ENCODE peak calls at places on chromosomes 13 and 19, in five cellular contexts. One of them, this sample, is unnamed.

GRCh38 chr13:25153736-25154135 is 18.4 kb downstream of the AMER2 start:
- DNase-seq in fibroblast of the aortic adventitia: no peak
- DNase-seq in HTR-8/SVneo: no peak
- DNase-seq in substantia nigra: peak; percentile 30
- DNase-seq in coronary artery: no peak
- DNase-seq in this sample: no peak

GRCh38 chr19:18464646-18465045 is 26.7 kb upstream of the ISYNA1 start:
- DNase-seq in fibroblast of the aortic adventitia: peak; percentile 95
- DNase-seq in HTR-8/SVneo: no peak
- DNase-seq in substantia nigra: peak; percentile 90
- DNase-seq in coronary artery: peak; percentile 89
- DNase-seq in this sample: peak; percentile 91

GRCh38 chr19:10412257-10412977 is 7.9 kb upstream of the PDE4A start:
- DNase-seq in fibroblast of the aortic adventitia: no peak
- DNase-seq in HTR-8/SVneo: no peak
- DNase-seq in substantia nigra: no peak
- DNase-seq in coronary artery: no peak
- DNase-seq in this sample: no peak

GRCh38 chr13:48709213-48709612 is 55.5 kb downstream of the CYSLTR2 start:
- DNase-seq in fibroblast of the aortic adventitia: no peak
- DNase-seq in HTR-8/SVneo: no peak
- DNase-seq in substantia nigra: no peak
- DNase-seq in coronary artery: no peak
- DNase-seq in this sample: no peak

GRCh38 chr13:51950722-51951121 is 60.5 kb downstream of the ATP7B start:
- DNase-seq in fibroblast of the aortic adventitia: no peak
- DNase-seq in HTR-8/SVneo: no peak
- DNase-seq in substantia nigra: no peak
- DNase-seq in coronary artery: peak; percentile 43
- DNase-seq in this sample: no peak

GRCh38 chr19:6021878-6022569 is 44.1 kb upstream of the RANBP3 start:
- DNase-seq in fibroblast of the aortic adventitia: peak; percentile 75
- DNase-seq in HTR-8/SVneo: peak; percentile 54
- DNase-seq in substantia nigra: peak; percentile 50
- DNase-seq in coronary artery: no peak
- DNase-seq in this sample: peak; percentile 49

GRCh38 chr19:19782783-19783182 is 38.8 kb downstream of the ZNF506 start:
- DNase-seq in fibroblast of the aortic adventitia: no peak
- DNase-seq in HTR-8/SVneo: no peak
- DNase-seq in substantia nigra: no peak
- DNase-seq in coronary artery: no peak
- DNase-seq in this sample: no peak

GRCh38 chr19:10812902-10813404 is 23.1 kb downstream of the TMED1 start:
- DNase-seq in fibroblast of the aortic adventitia: peak; percentile 92
- DNase-seq in HTR-8/SVneo: peak; percentile 93
- DNase-seq in substantia nigra: peak; percentile 25
- DNase-seq in coronary artery: no peak
- DNase-seq in this sample: no peak

GRCh38 chr13:25761041-25761440 is 290.8 kb downstream of the SHISA2 start:
- DNase-seq in fibroblast of the aortic adventitia: no peak
- DNase-seq in HTR-8/SVneo: no peak
- DNase-seq in substantia nigra: no peak
- DNase-seq in coronary artery: no peak
- DNase-seq in this sample: no peak

GRCh38 chr19:1746401-1747284 is 6.7 kb upstream of the ONECUT3 start:
- DNase-seq in fibroblast of the aortic adventitia: peak; percentile 44
- DNase-seq in HTR-8/SVneo: no peak
- DNase-seq in substantia nigra: no peak
- DNase-seq in coronary artery: no peak
- DNase-seq in this sample: no peak

GRCh38 chr13:86080340-86080995 is 281.2 kb upstream of the SLITRK6 start:
- DNase-seq in fibroblast of the aortic adventitia: no peak
- DNase-seq in HTR-8/SVneo: no peak
- DNase-seq in substantia nigra: no peak
- DNase-seq in coronary artery: no peak
- DNase-seq in this sample: no peak

GRCh38 chr13:114135731-114136171 is 3.3 kb upstream of the RASA3 start:
- DNase-seq in fibroblast of the aortic adventitia: no peak
- DNase-seq in HTR-8/SVneo: no peak
- DNase-seq in substantia nigra: no peak
- DNase-seq in coronary artery: no peak
- DNase-seq in this sample: no peak

GRCh38 chr13:51148223-51148951 is 37.3 kb upstream of the C13orf42 start:
- DNase-seq in fibroblast of the aortic adventitia: no peak
- DNase-seq in HTR-8/SVneo: no peak
- DNase-seq in substantia nigra: no peak
- DNase-seq in coronary artery: no peak
- DNase-seq in this sample: peak; percentile 43

GRCh38 chr13:20441879-20442278 is 83.8 kb downstream of the CRYL1 start:
- DNase-seq in fibroblast of the aortic adventitia: peak; percentile 90
- DNase-seq in HTR-8/SVneo: no peak
- DNase-seq in substantia nigra: no peak
- DNase-seq in coronary artery: no peak
- DNase-seq in this sample: no peak

GRCh38 chr19:33561261-33561660 is 39.7 kb upstream of the PEPD start:
- DNase-seq in fibroblast of the aortic adventitia: no peak
- DNase-seq in HTR-8/SVneo: no peak
- DNase-seq in substantia nigra: no peak
- DNase-seq in coronary artery: no peak
- DNase-seq in this sample: no peak

GRCh38 chr19:41925208-41926003 is 2.8 kb downstream of the ERFL start:
- DNase-seq in fibroblast of the aortic adventitia: no peak
- DNase-seq in HTR-8/SVneo: no peak
- DNase-seq in substantia nigra: no peak
- DNase-seq in coronary artery: no peak
- DNase-seq in this sample: no peak

GRCh38 chr13:25648996-25649633 is 277.3 kb downstream of the ATP8A2 start:
- DNase-seq in fibroblast of the aortic adventitia: no peak
- DNase-seq in HTR-8/SVneo: no peak
- DNase-seq in substantia nigra: no peak
- DNase-seq in coronary artery: no peak
- DNase-seq in this sample: no peak

GRCh38 chr13:75762066-75762937 is 126.2 kb downstream of the LMO7 start:
- DNase-seq in fibroblast of the aortic adventitia: peak; percentile 58
- DNase-seq in HTR-8/SVneo: no peak
- DNase-seq in substantia nigra: no peak
- DNase-seq in coronary artery: no peak
- DNase-seq in this sample: no peak

GRCh38 chr19:40714519-40715299 is 2.0 kb downstream of the COQ8B start:
- DNase-seq in fibroblast of the aortic adventitia: peak; percentile 93
- DNase-seq in HTR-8/SVneo: peak; percentile 95
- DNase-seq in substantia nigra: peak; percentile 96
- DNase-seq in coronary artery: peak; percentile 95
- DNase-seq in this sample: peak; percentile 98

GRCh38 chr13:51838235-51838846 is 6.6 kb downstream of the TMEM272 start:
- DNase-seq in fibroblast of the aortic adventitia: peak; percentile 65
- DNase-seq in HTR-8/SVneo: no peak
- DNase-seq in substantia nigra: no peak
- DNase-seq in coronary artery: no peak
- DNase-seq in this sample: no peak

GRCh38 chr13:110361365-110361911 is 54.4 kb downstream of the COL4A2 start:
- DNase-seq in fibroblast of the aortic adventitia: peak; percentile 98
- DNase-seq in HTR-8/SVneo: no peak
- DNase-seq in substantia nigra: no peak
- DNase-seq in coronary artery: peak; percentile 95
- DNase-seq in this sample: no peak

GRCh38 chr13:65653548-65654078 is 1576.5 kb downstream of the PCDH9 start:
- DNase-seq in fibroblast of the aortic adventitia: no peak
- DNase-seq in HTR-8/SVneo: no peak
- DNase-seq in substantia nigra: no peak
- DNase-seq in coronary artery: no peak
- DNase-seq in this sample: no peak